ENCODE peak calls at places on chromosome 15, in seven cellular contexts. I is heart left ventricle, E is stomach, K is IMR-90, R is ovary, O is tibial nerve, J is breast epithelium. U is an unnamed sample.
A peak's percentile ranks its signal among the peaks of the same experiment; 100 is the strongest.

GRCh38 chr15:85973584-85974347 is 105.9 kb upstream of the AGBL1 start:
- DNase-seq in I (no peak), E (no peak), K (no peak), R (no peak), O (no peak), J (no peak), U (no peak)

GRCh38 chr15:80694624-80695098 is 449 bp upstream of the ABHD17C start:
- DNase-seq in I (peak; percentile 63), E (no peak), K (peak; percentile 33), R (peak; percentile 36), O (no peak), J (no peak), U (no peak)

GRCh38 chr15:28933710-28934445 is 48.1 kb downstream of the APBA2 start:
- DNase-seq in I (no peak), E (no peak), K (no peak), R (no peak), O (no peak), J (no peak), U (no peak)

GRCh38 chr15:67175643-67176071 is 78.8 kb downstream of the AAGAB start:
- DNase-seq in I (peak; percentile 64), E (no peak), K (peak; percentile 69), R (peak; percentile 16), O (no peak), J (no peak), U (no peak)

GRCh38 chr15:43376017-43376705 is 5.3 kb downstream of the TUBGCP4 start:
- DNase-seq in I (no peak), E (no peak), K (peak; percentile 39), R (no peak), O (no peak), J (no peak), U (no peak)

GRCh38 chr15:92693922-92694331 is 38.4 kb upstream of the FAM174B start:
- DNase-seq in I (no peak), E (no peak), K (peak; percentile 3), R (no peak), O (no peak), J (no peak), U (peak; percentile 68)

GRCh38 chr15:44157679-44158078 is 37.4 kb downstream of the FRMD5 start:
- DNase-seq in I (no peak), E (no peak), K (peak; percentile 96), R (no peak), O (no peak), J (no peak), U (no peak)

GRCh38 chr15:98505611-98506031 is 142.7 kb upstream of the IGF1R start:
- DNase-seq in I (no peak), E (no peak), K (no peak), R (peak; percentile 47), O (peak; percentile 67), J (no peak), U (peak; percentile 90)

GRCh38 chr15:79896634-79897379 is at the start of gene MTHFS:
- DNase-seq in I (peak; percentile 92), E (peak; percentile 81), K (peak; percentile 56), R (peak; percentile 81), O (peak; percentile 31), J (peak; percentile 73), U (peak; percentile 92)

GRCh38 chr15:38528279-38528678 is 36.3 kb downstream of the RASGRP1 start:
- DNase-seq in I (no peak), E (no peak), K (peak; percentile 72), R (no peak), O (no peak), J (no peak), U (no peak)

GRCh38 chr15:56042982-56043980 is 49.9 kb upstream of the NEDD4 start:
- DNase-seq in I (no peak), E (no peak), K (no peak), R (no peak), O (no peak), J (no peak), U (no peak)

GRCh38 chr15:63587527-63587926 is 9.7 kb upstream of the FBXL22 start:
- DNase-seq in I (no peak), E (no peak), K (peak; percentile 78), R (no peak), O (no peak), J (no peak), U (no peak)

GRCh38 chr15:69080203-69080957 is 65.9 kb downstream of the NOX5 start:
- DNase-seq in I (no peak), E (no peak), K (no peak), R (no peak), O (no peak), J (no peak), U (no peak)

GRCh38 chr15:63274427-63274826 is 3.0 kb upstream of the APH1B start:
- DNase-seq in I (no peak), E (no peak), K (no peak), R (no peak), O (no peak), J (no peak), U (no peak)

GRCh38 chr15:74168673-74169274 is 4.7 kb upstream of the ISLR start:
- DNase-seq in I (no peak), E (no peak), K (no peak), R (peak; percentile 71), O (no peak), J (no peak), U (peak; percentile 90)

GRCh38 chr15:25175789-25176615 is 221.2 kb downstream of the SNRPN start:
- DNase-seq in I (peak; percentile 25), E (peak; percentile 22), K (no peak), R (peak; percentile 9), O (no peak), J (no peak), U (no peak)

GRCh38 chr15:40338041-40338657 is 2.6 kb downstream of the CCDC9B start:
- DNase-seq in I (peak; percentile 89), E (peak; percentile 74), K (peak; percentile 60), R (peak; percentile 70), O (no peak), J (no peak), U (no peak)

GRCh38 chr15:40337597-40337996 is 3.1 kb downstream of the CCDC9B start:
- DNase-seq in I (peak; percentile 67), E (no peak), K (no peak), R (peak; percentile 67), O (no peak), J (no peak), U (no peak)

GRCh38 chr15:40340038-40340739 is 550 bp downstream of the CCDC9B start:
- DNase-seq in I (peak; percentile 91), E (peak; percentile 70), K (peak; percentile 73), R (peak; percentile 91), O (no peak), J (no peak), U (no peak)

GRCh38 chr15:40339621-40339945 is 1.2 kb downstream of the CCDC9B start:
- DNase-seq in I (peak; percentile 66), E (no peak), K (no peak), R (no peak), O (no peak), J (no peak), U (no peak)

GRCh38 chr15:40338921-40339620 is 1.7 kb downstream of the CCDC9B start:
- DNase-seq in I (peak; percentile 60), E (no peak), K (peak; percentile 93), R (no peak), O (no peak), J (no peak), U (no peak)
- TF ChIP-seq POLR2A in I (no peak), E (no peak), K (peak; percentile 62), R (no peak), O (no peak), J (no peak), U (no peak)

DNA sequence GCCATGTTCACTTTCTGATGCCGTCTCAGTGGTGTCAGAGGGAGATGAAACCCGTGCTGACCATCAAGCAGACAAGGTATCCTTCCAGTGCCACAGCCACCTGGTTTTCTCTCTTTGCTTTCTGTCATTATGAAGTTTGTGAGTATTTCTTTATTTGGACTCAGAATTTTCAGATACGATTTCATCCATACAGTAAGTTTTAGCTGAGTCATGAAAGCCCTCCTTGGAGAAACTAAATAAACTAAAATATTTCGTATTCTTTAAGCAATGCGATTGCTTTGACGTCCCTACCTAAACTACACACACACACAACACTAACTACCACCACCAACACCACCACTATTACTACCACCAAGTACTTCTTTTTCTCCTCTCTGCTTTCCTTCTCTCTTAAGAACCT is 350.1 kb downstream of the NTRK3 start:
- DNase-seq in I (no peak), E (no peak), K (no peak), R (no peak), O (no peak), J (no peak), U (peak; percentile 34)
- H3K27ac ChIP-seq in I (no peak overlapping the region), E (no peak overlapping the region), K (no peak overlapping the region), R (no peak overlapping the region), O (no peak overlapping the region), J (no peak overlapping the region), U (no peak overlapping the region)

GRCh38 chr15:78620021-78620838 is 566 bp downstream of the CHRNA3 start:
- DNase-seq in I (no peak), E (peak; percentile 23), K (no peak), R (no peak), O (no peak), J (no peak), U (no peak)
- TF ChIP-seq CTCF in I (peak; percentile 47), E (no peak), K (peak; percentile 14), R (no peak), O (no peak), J (no peak), U (no peak)

GRCh38 chr15:61943992-61944391 is 116.3 kb downstream of the VPS13C start:
- DNase-seq in I (no peak), E (no peak), K (no peak), R (no peak), O (no peak), J (no peak), U (no peak)
- TF ChIP-seq POLR2A in I (no peak), E (no peak), K (no peak), R (no peak), O (no peak), J (no peak), U (no peak)

U was measured in esophagus muscularis mucosa.